ENCODE peak calls at places on chromosomes 2 and 18, in ten cellular contexts. A is CD8-positive, alpha-beta memory T cell; F is neuronal stem cell; W is iPS DF 6.9; H is uterus; B is adrenal gland; M is CD8-positive, alpha-beta T cell; C is heart right ventricle; V is breast epithelium; U is PC-3. X is an unnamed sample. For H3K27me3, the result is how much of the 10 kb centered on the place peaks cover.

GRCh38 chr2:72143441-72144356 is 4.0 kb downstream of the CYP26B1 start:
- DNase-seq in U (no peak), F (no peak), C (no peak), H (peak), V (no peak), M (no peak), W (no peak), A (no peak), B (no peak), X (no peak)

GRCh38 chr2:220104871-220105351 is 477.5 kb downstream of the SLC4A3 start:
- DNase-seq in C (peak), B (no peak), A (no peak), U (peak), F (no peak), H (no peak), V (no peak), W (no peak), M (no peak), X (no peak)

GRCh38 chr2:167480232-167480985 is 592.1 kb downstream of the XIRP2 start:
- DNase-seq in C (no peak), W (no peak), U (no peak), A (no peak), F (no peak), M (no peak), V (no peak), H (no peak), B (no peak), X (no peak)

GRCh38 chr18:68355637-68356036 is 359.3 kb downstream of the TMX3 start:
- DNase-seq in H (no peak), W (no peak), B (no peak), A (no peak), V (no peak), M (no peak), U (no peak), C (no peak), F (no peak), X (no peak)

GRCh38 chr2:232522014-232522854 is 2.0 kb downstream of the PRSS56 start:
- DNase-seq in B (peak), H (peak), A (peak), F (no peak), C (peak), V (no peak), W (no peak), M (peak), U (peak), X (peak)

GRCh38 chr2:139946690-139947089 is 1166.5 kb upstream of the NXPH2 start:
- DNase-seq in C (no peak), V (no peak), F (no peak), A (no peak), B (no peak), U (peak), H (no peak), M (no peak), W (peak), X (no peak)

GRCh38 chr2:235533616-235534385 is 40.0 kb downstream of the AGAP1 start:
- DNase-seq in F (no peak), A (no peak), U (no peak), C (no peak), V (no peak), B (no peak), M (no peak), H (no peak), W (no peak), X (peak)

GRCh38 chr18:31658670-31659573 is 25.5 kb downstream of the B4GALT6 start:
- DNase-seq in H (no peak), A (no peak), M (no peak), B (no peak), V (no peak), F (no peak), W (no peak), U (peak), C (no peak), X (no peak)

GRCh38 chr2:5969301-5969700 is 277.1 kb downstream of the SOX11 start:
- DNase-seq in H (no peak), M (no peak), W (no peak), V (no peak), F (no peak), C (no peak), A (no peak), U (no peak), B (no peak), X (no peak)

GRCh38 chr2:176501652-176502051 is 232.4 kb downstream of the MTX2 start:
- DNase-seq in V (no peak), C (no peak), M (no peak), B (no peak), U (no peak), F (no peak), W (no peak), H (no peak), A (no peak), X (no peak)

GRCh38 chr18:61544178-61544577 is 210.9 kb downstream of the CDH20 start:
- DNase-seq in V (no peak), C (no peak), F (no peak), U (no peak), W (no peak), M (no peak), A (no peak), B (no peak), H (no peak), X (peak)

GRCh38 chr2:59425292-59425691 is 1128.2 kb downstream of the BCL11A start:
- DNase-seq in C (no peak), A (no peak), W (no peak), H (no peak), B (peak), M (no peak), V (no peak), F (no peak), U (peak), X (no peak)

GRCh38 chr2:49831698-49832367 is 677.5 kb upstream of the FSHR start:
- DNase-seq in H (no peak), A (no peak), B (no peak), F (no peak), W (no peak), U (no peak), C (no peak), M (no peak), V (no peak), X (no peak)

GRCh38 chr2:127128508-127128907 is 21.6 kb upstream of the BIN1 start:
- DNase-seq in V (peak), W (peak), C (no peak), F (no peak), A (no peak), H (no peak), U (no peak), M (no peak), B (peak), X (no peak)

GRCh38 chr2:121293450-121294325 is 8.7 kb upstream of the TFCP2L1 start:
- DNase-seq in W (no peak), U (no peak), V (no peak), H (no peak), M (no peak), A (no peak), F (no peak), C (peak), B (no peak), X (no peak)

GRCh38 chr18:9987931-9988330 is 74.1 kb downstream of the VAPA start:
- DNase-seq in M (no peak), H (no peak), A (no peak), W (no peak), C (no peak), B (no peak), V (peak), U (no peak), F (no peak), X (no peak)

GRCh38 chr2:176110975-176111663 is 4.0 kb downstream of the HOXD11 start:
- DNase-seq in M (no peak), A (no peak), C (no peak), B (peak), W (no peak), U (peak), V (no peak), F (no peak), H (peak), X (no peak)

GRCh38 chr2:95399061-95399460 is 3.4 kb upstream of the FAHD2A start:
- DNase-seq in A (no peak), H (no peak), C (no peak), F (no peak), W (no peak), U (no peak), M (no peak), B (no peak), V (no peak), X (no peak)

GRCh38 chr2:1297376-1298159 is 115.7 kb upstream of the TPO start:
- DNase-seq in C (no peak), V (no peak), A (no peak), M (no peak), U (no peak), H (no peak), F (no peak), W (no peak), B (no peak), X (no peak)

GRCh38 chr2:228039752-228040534 is 141.5 kb downstream of the SPHKAP start:
- DNase-seq in A (no peak), F (peak), M (no peak), V (no peak), C (no peak), B (no peak), U (peak), H (no peak), W (no peak), X (no peak)

GRCh38 chr2:235045336-235045972 is 93.6 kb downstream of the SH3BP4 start:
- DNase-seq in B (no peak), H (no peak), F (no peak), M (no peak), U (peak), W (no peak), V (no peak), A (no peak), C (no peak), X (no peak)

GRCh38 chr2:77521931-77522470 is at the start of gene LRRTM4:
- DNase-seq in F (peak), B (no peak), A (no peak), H (no peak), C (peak), U (no peak), M (no peak), V (no peak), W (no peak), X (peak)

GRCh38 chr2:38959464-38959863 is 69.8 kb downstream of the ARHGEF33 start:
- DNase-seq in F (no peak), M (no peak), H (no peak), C (no peak), U (no peak), V (no peak), A (no peak), W (no peak), B (no peak), X (no peak)
- H3K4me3 ChIP-seq in F (no peak), M (peak), H (no peak), C (peak), U (no peak), V (no peak), A (no peak), W (no peak), B (no peak), X (peak)

GRCh38 chr2:239146011-239146641 is 254.7 kb downstream of the HDAC4 start:
- DNase-seq in W (no peak), C (no peak), U (no peak), B (no peak), M (no peak), V (no peak), H (no peak), A (no peak), F (no peak), X (peak)
- H3K27ac ChIP-seq in W (no peak), C (no peak), U (no peak), B (no peak), M (no peak), V (no peak), H (no peak), A (no peak), F (no peak), X (no peak)

DNA sequence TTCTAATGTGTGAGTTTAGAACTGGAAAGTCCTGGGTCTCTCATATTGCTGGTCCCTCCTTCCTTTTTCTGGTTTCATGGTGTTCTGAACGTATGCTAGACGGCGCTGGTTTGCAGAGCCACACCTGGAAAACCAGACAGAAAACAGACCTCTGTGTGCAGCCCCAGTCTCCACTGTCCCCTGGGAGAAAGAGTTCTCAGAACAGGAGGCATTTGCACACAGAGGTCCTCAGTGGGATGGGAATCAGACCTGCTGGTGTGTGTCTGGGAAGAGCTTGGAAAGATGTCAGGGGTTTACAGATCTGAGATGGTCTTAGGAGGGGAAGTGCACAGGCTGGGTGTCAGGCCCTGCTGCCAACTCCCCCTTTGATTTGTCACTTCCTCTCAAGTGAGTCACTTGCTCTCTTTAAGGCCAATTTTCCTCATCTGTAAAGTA is 14.9 kb upstream of the MBP start:
- DNase-seq in A (no peak), F (no peak), C (no peak), W (no peak), V (no peak), M (no peak), B (peak), H (no peak), U (peak), X (no peak)
- H3K27me3 ChIP-seq in A (under half), F (under half), C (under half), W (under half), V (under half), M (under half), B (under half), H (under half), U (under half), X (under half)

GRCh38 chr2:214808961-214809750 is at the start of gene BARD1:
- DNase-seq in H (peak), C (peak), W (no peak), V (peak), M (peak), U (peak), F (peak), A (peak), B (peak), X (peak)

GRCh38 chr2:214816135-214816534 is 6.7 kb upstream of the BARD1 start:
- DNase-seq in B (no peak), W (no peak), U (no peak), M (no peak), H (no peak), F (no peak), A (no peak), V (no peak), C (no peak), X (no peak)

GRCh38 chr2:214809751-214810564 is 475 bp upstream of the BARD1 start:
- DNase-seq in V (peak), H (peak), B (peak), C (peak), W (peak), F (peak), M (peak), A (peak), U (peak), X (peak)

GRCh38 chr2:214808481-214808931 is 977 bp downstream of the BARD1 start:
- DNase-seq in A (no peak), M (no peak), H (no peak), F (no peak), W (no peak), B (no peak), C (no peak), V (no peak), U (peak), X (no peak)

GRCh38 chr2:214810670-214811069 is 1.2 kb upstream of the BARD1 start:
- DNase-seq in C (no peak), V (no peak), F (no peak), W (no peak), A (peak), B (no peak), M (no peak), H (no peak), U (no peak), X (no peak)
- H3K4me3 ChIP-seq in C (peak), V (peak), F (no peak), W (peak), A (no peak), B (no peak), M (peak), H (peak), U (peak), X (peak)

DNA sequence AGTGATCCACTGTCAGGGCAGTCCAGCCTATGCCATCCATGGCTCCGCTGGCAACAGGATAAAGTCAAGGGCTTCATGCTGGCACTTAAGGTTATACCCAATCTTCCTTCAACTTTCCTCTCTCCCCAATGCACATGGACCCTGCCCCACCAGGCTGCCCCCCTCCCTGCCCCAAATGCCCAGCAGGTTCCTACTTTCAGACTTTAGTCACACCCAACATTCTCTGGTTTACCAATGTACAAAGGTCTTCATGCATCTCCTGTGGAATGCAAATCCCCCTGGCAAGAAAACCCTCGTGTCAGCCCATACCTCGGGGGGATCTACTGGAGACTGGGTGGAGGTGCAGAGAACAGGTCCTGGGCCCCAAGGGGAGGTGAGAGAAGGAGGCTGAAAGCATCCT is 59.3 kb downstream of the MCFD2 start:
- DNase-seq in B (no peak), W (no peak), V (no peak), A (no peak), C (no peak), M (no peak), F (no peak), H (no peak), U (no peak), X (no peak)
- H3K27ac ChIP-seq in B (peak), W (no peak), V (peak), A (no peak), C (peak), M (no peak), F (no peak), H (peak), U (peak), X (peak)

DNA sequence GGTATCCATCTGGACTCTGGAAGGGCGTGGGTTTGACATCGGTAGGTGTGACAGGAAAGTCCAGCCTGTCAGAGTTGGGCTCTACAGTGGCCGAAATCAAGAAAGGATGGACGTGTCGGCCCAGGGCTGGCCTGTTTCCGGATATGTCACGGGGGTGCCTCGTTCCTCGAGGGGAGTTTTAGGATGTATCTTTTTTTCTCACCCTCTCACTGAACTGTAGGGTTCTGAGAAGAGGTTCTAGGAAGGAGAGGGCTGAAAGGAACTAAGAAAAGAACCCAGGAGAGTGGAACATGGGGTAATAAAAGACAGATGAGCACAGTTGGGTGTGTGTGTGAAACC is 7.2 kb upstream of the SP9 start:
- DNase-seq in C (no peak), A (no peak), F (no peak), M (no peak), B (no peak), U (no peak), W (no peak), V (no peak), H (no peak), X (no peak)
- H3K27me3 ChIP-seq in C (half or more), A (half or more), F (under half), M (half or more), B (half or more), U (under half), W (under half), V (half or more), H (half or more), X (half or more)

DNA sequence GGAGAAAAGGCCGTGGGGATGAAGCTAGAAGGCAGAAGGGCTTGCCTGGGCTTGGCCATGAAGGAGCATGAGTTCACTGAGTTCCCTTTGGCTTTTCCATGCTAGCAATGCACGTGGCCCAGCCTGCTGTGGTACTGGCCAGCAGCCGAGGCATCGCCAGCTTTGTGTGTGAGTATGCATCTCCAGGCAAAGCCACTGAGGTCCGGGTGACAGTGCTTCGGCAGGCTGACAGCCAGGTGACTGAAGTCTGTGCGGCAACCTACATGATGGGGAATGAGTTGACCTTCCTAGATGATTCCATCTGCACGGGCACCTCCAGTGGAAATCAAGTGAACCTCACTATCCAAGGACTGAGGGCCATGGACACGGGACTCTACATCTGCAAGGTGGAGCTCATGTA is 2.9 kb downstream of the CTLA4 start:
- DNase-seq in H (no peak), C (no peak), A (no peak), M (no peak), U (no peak), V (no peak), W (no peak), F (no peak), B (no peak), X (no peak)
- H3K4me3 ChIP-seq in H (no peak), C (no peak), A (peak), M (no peak), U (no peak), V (no peak), W (no peak), F (no peak), B (no peak), X (no peak)

DNA sequence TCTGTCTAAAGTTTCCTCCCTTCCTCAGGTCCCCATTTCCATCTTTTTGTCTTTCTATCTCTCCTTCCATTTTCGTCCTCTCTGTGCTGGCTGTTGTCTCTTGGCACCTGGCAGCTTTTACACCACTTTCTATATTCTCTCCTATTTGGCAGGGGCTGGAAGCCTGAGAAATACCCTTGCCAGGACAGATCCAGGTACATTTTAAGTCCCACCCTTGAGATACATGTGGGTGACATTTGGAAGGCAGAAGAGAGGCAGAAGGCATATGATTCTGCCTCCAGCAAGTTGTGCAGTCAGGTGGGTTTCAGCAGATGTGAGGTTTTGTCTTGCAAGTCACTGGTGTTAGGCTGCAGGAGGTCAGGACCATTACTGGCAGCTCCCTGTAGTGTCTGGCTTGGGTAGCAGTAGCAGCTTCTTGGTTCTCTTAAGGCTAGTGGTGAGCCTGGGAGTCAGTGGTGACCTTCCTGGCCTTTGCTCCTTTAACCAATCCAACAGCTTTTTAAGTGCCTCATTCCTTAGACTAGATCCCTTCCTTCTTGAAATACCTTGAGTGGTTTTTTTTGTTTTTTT is 90.1 kb downstream of the CAPN13 start:
- DNase-seq in U (no peak), W (no peak), H (no peak), A (no peak), F (no peak), B (no peak), V (no peak), C (no peak), M (no peak), X (no peak)
- H3K27ac ChIP-seq in U (no peak), W (no peak), H (no peak), A (no peak), F (no peak), B (no peak), V (no peak), C (no peak), M (no peak), X (no peak)

DNA sequence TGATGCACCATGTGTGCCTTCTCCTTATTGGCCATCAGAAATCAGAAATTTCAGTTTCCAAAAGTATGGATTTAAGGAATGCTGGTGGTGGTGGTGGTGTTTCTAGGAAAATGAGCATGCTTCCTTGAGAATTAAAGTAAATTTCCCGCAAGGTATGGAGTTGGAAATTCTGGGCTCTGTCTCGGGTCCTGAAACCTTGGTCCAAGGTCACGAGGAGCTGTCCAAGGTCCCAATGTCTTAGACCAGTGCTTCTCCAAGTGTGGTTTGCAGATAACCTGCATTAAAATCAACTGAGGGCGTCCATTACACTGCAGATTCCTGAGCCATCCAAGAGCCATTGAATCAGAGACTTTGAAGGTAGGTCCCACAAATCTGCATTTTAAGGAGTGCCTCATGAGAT is 210.9 kb upstream of the PKDCC start:
- DNase-seq in B (no peak), M (no peak), C (peak), A (peak), H (no peak), V (no peak), F (peak), U (peak), W (no peak), X (peak)
- H3K27me3 ChIP-seq in B (under half), M (under half), C (under half), A (under half), H (under half), V (under half), F (under half), U (under half), W (under half), X (under half)